ENCODE peak calls at places on chromosomes 1 and 21, in eight cellular contexts. Y is KG1; H is kidney tubule cell; X is aorta; D is NCI-H187 treated with DMSO at 0.1 percent for 48 hours; U is breast epithelium; W is activated CD4-positive, alpha-beta T cell treated with anti-CD3 and anti-CD28 coated beads, Interleukin-2, amount 50 U/mL, for 1 hour; G is midbrain. M is an unnamed sample.

GRCh38 chr1:203148127-203148526 is 20.6 kb downstream of the ADORA1 start:
- DNase-seq in Y (no peak), G (no peak), D (no peak), H (no peak), U (no peak), X (no peak), W (no peak), M (no peak)

GRCh38 chr1:224067621-224068457 is 46.1 kb upstream of the FBXO28 start:
- DNase-seq in U (no peak), Y (no peak), G (no peak), D (no peak), W (no peak), H (peak; percentile 93), X (no peak), M (no peak)

GRCh38 chr1:85936470-85936869 is 220.1 kb downstream of the COL24A1 start:
- DNase-seq in W (no peak), X (peak; percentile 71), U (no peak), D (no peak), Y (no peak), H (no peak), G (no peak), M (no peak)

GRCh38 chr21:37531402-37532042 is 164.9 kb downstream of the DYRK1A start:
- DNase-seq in Y (no peak), G (peak; percentile 44), X (peak; percentile 87), H (no peak), W (no peak), D (no peak), U (no peak), M (no peak)

GRCh38 chr1:31795801-31796621 is 19.8 kb downstream of the SPOCD1 start:
- DNase-seq in U (peak; percentile 47), W (no peak), D (no peak), H (peak; percentile 62), Y (no peak), X (no peak), G (peak; percentile 9), M (peak; percentile 9)

GRCh38 chr1:12562955-12563576 is 54.9 kb downstream of the DHRS3 start:
- DNase-seq in D (no peak), X (no peak), G (no peak), H (no peak), U (no peak), Y (no peak), W (no peak), M (no peak)

GRCh38 chr1:145908653-145909052 is 1.2 kb downstream of the ITGA10 start:
- DNase-seq in H (no peak), U (no peak), G (no peak), W (no peak), D (no peak), Y (no peak), X (no peak), M (no peak)

GRCh38 chr1:92228401-92228800 is 10.7 kb downstream of the C1orf146 start:
- DNase-seq in X (no peak), D (no peak), Y (no peak), G (no peak), U (no peak), W (no peak), H (no peak), M (no peak)

GRCh38 chr1:186848509-186849130 is 19.9 kb downstream of the PLA2G4A start:
- DNase-seq in W (no peak), Y (no peak), U (no peak), G (no peak), H (no peak), D (no peak), X (no peak), M (no peak)

GRCh38 chr1:162498442-162498785 is 796 bp downstream of the UHMK1 start:
- DNase-seq in X (no peak), Y (no peak), W (no peak), H (peak; percentile 3), D (no peak), G (peak; percentile 42), U (no peak), M (peak; percentile 38)

GRCh38 chr1:5620997-5621396 is 371.2 kb downstream of the NPHP4 start:
- DNase-seq in U (no peak), G (peak; percentile 25), W (no peak), Y (no peak), H (peak; percentile 23), D (no peak), X (no peak), M (no peak)